ENCODE peak calls at places on chromosomes 2 and 18, in four cellular contexts. D is activated B cell treated with CpG ODN at 0.5 μM for 24 hours, B is mesothelial cell of epicardium, H is dorsolateral prefrontal cortex. T is an unnamed sample.

GRCh38 chr2:451495-451894 is 163.6 kb upstream of the ALKAL2 start:
- DNase-seq in D (no peak), B (no peak), H (no peak), T (no peak)

GRCh38 chr2:70070557-70071268 is 16.6 kb upstream of the PCBP1 start:
- DNase-seq in D (no peak), B (peak), H (peak), T (peak)

GRCh38 chr2:230503798-230504197 is 87.8 kb downstream of the SP100 start:
- DNase-seq in D (no peak), B (no peak), H (no peak), T (no peak)

GRCh38 chr18:28183418-28184078 is 6.6 kb upstream of the CDH2 start:
- DNase-seq in D (no peak), B (no peak), H (no peak), T (no peak)

GRCh38 chr2:96099861-96100798 is 16.2 kb downstream of the ADRA2B start:
- DNase-seq in D (no peak), B (peak), H (peak), T (no peak)

GRCh38 chr18:10210077-10210476 is 244.4 kb upstream of the APCDD1 start:
- DNase-seq in D (no peak), B (no peak), H (no peak), T (no peak)

GRCh38 chr2:53867169-53867568 is 7.4 kb upstream of the GPR75 start:
- DNase-seq in D (no peak), B (no peak), H (no peak), T (no peak)

GRCh38 chr2:133817680-133818566 is 249.7 kb upstream of the NCKAP5 start:
- DNase-seq in D (no peak), B (no peak), H (no peak), T (peak)

GRCh38 chr2:109173311-109174171 is 44.5 kb downstream of the SH3RF3 start:
- DNase-seq in D (no peak), B (no peak), H (no peak), T (no peak)

GRCh38 chr2:1421731-1422130 is 8.5 kb downstream of the TPO start:
- DNase-seq in D (no peak), B (peak), H (no peak), T (no peak)

GRCh38 chr2:228318218-228318617 is 136.7 kb upstream of the SPHKAP start:
- DNase-seq in D (no peak), B (no peak), H (peak), T (peak)

GRCh38 chr2:119223521-119224390 is at the start of gene STEAP3:
- DNase-seq in D (peak), B (peak), H (peak), T (no peak)

GRCh38 chr2:113273031-113273551 is 5.6 kb downstream of the PAX8 start:
- DNase-seq in D (no peak), B (no peak), H (no peak), T (no peak)

GRCh38 chr2:232327089-232328037 is 51.2 kb upstream of the ALPP start:
- DNase-seq in D (peak), B (peak), H (peak), T (no peak)

GRCh38 chr2:176542456-176542855 is 273.2 kb downstream of the MTX2 start:
- DNase-seq in D (no peak), B (no peak), H (no peak), T (no peak)

GRCh38 chr2:232042911-232043564 is 81.5 kb downstream of the DIS3L2 start:
- DNase-seq in D (no peak), B (no peak), H (no peak), T (no peak)

GRCh38 chr18:78719821-78720220 is 259.8 kb upstream of the SALL3 start:
- DNase-seq in D (no peak), B (no peak), H (no peak), T (no peak)

GRCh38 chr2:72988726-72989273 is 71.5 kb downstream of the EMX1 start:
- DNase-seq in D (peak), B (no peak), H (no peak), T (no peak)

GRCh38 chr18:49933530-49933929 is 120.2 kb upstream of the ACAA2 start:
- DNase-seq in D (no peak), B (no peak), H (no peak), T (no peak)

GRCh38 chr2:229096667-229097066 is 174.4 kb downstream of the PID1 start:
- DNase-seq in D (no peak), B (no peak), H (no peak), T (no peak)

GRCh38 chr2:56191617-56192016 is 7.8 kb downstream of the CCDC85A start:
- DNase-seq in D (no peak), B (no peak), H (peak), T (no peak)

GRCh38 chr18:58572680-58573079 is 56.2 kb downstream of the ALPK2 start:
- DNase-seq in D (no peak), B (no peak), H (no peak), T (no peak)

GRCh38 chr2:55550368-55551102 is 31.0 kb downstream of the CFAP36 start:
- DNase-seq in D (no peak), B (no peak), H (no peak), T (peak)

GRCh38 chr2:21041943-21042707 is 1.7 kb downstream of the APOB start:
- DNase-seq in D (no peak), B (no peak), H (no peak), T (no peak)
- TF ChIP-seq CTCF in D (no peak), B (no peak), H (no peak), T (no peak)

DNA sequence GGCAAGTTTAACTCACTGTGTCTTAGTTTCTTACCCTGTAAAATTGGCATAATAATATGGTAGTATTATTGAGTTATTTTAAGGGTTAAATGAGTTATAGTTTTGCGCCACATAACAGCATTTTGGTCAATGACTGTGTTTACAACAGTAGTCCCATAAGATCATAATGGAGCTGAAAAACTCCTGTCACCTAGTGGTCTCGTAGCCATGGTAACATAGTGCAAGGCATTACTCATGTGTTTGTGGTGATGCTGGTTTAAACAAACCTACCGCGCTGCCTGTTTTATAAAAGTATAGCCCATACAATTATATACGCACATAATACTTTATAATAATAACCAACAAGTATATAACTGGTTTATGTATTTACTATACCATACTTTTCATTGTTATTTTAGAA is 15.8 kb downstream of the UNC80 start:
- DNase-seq in D (no peak), B (no peak), H (no peak), T (no peak)
- TF ChIP-seq CTCF in D (no peak), B (no peak), H (no peak), T (no peak)

DNA sequence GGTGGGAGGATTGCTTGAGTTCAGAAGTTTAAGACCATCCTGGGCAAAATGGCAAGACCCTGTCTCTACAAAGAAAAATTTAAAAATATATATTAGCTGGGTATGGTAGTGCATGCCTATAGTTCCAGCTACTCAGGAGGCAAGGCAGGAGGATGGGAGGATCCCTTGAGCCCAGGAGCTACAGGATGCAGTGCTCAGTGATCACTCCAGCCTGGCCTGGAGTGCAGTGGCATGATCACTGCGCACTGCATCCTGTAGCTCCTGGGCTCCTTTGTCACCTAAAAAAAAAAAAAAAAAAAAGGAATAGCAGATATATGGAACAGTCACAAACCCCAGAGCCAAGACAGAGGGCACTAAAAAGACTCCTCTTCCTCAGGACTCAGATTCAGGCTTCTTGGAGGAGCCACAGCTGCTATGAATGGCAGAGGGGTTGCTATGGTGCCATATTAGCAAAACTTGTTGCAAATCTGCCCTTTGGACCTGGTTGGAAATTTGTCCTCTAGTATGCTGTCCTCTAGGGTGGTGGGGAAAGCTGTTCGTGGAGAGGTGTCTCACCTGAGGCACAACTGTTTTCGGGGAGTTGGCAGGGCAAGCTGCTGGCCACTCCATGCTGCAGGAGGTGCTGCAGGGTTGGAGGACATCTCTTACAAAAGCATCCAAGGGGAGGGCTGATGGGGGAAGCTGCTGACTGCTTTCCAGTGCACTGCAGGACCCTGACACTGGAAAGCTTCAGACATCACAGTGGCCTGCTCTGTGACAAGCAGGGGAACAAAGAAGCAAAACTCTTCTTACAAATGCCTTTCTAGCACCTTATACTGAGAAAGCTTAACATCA is 22.7 kb downstream of the CYP20A1 start:
- DNase-seq in D (no peak), B (no peak), H (no peak), T (no peak)
- TF ChIP-seq CTCF in D (no peak), B (no peak), H (no peak), T (no peak)

DNA sequence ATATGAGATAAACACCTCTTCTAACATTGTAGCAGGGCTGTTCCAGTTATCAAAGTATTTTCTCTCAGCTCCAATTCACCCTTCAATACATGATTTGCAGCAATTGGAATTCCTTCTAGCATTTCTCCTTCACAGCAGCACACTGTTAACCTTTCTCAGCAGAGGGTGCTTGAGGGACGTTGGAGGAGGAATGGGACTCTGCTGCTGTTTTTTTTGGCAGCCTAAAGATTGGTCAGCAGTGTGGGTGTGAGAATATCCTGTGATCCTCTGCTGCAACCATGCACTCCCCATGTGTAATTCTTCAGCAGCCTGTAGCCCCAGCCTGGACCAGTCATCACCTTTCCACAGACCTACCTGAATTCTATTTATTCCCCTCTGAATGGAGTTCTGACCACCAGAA is 1708.9 kb upstream of the CELF4 start:
- DNase-seq in D (no peak), B (no peak), H (no peak), T (no peak)
- TF ChIP-seq CTCF in D (no peak), B (no peak), H (no peak), T (no peak)

GRCh38 chr2:77428946-77429345 is 93.2 kb downstream of the LRRTM4 start:
- DNase-seq in D (no peak), B (no peak), H (no peak), T (no peak)

GRCh38 chr2:77434880-77435279 is 87.3 kb downstream of the LRRTM4 start:
- DNase-seq in D (no peak), B (no peak), H (no peak), T (no peak)
- TF ChIP-seq CTCF in D (no peak), B (no peak), H (peak), T (peak)

DNA sequence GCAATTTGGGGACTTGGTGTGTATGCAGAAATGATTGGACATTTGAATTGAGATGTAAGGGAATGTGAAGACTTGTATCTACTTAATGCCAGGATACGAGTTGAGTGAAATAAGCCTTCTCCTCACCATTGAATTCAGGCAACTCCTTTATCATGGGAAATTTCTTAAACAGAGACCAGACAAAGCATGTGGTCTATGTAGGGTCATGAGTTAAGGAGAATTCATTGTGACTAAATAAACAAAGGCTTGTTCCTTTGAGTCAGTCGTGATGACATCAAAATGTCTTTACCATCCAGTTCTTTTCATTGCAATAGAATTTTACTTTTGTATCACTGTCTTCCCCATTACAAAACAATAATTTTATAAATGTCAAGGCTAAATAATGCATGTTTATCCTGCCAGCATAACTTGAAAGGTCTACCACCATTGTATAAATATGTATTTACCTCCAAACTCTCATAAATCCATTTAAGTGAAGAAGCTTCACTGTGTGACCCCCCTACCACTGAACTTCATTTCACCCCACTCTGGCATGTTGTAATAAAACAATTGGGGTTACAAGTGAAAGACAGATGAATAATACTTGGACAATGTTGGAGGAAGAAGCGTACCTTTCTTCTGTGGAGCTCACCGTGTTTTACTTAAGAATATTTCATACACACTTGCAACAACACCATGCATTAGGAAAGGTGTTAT is 149.4 kb downstream of the EPHA4 start:
- DNase-seq in D (no peak), B (no peak), H (no peak), T (no peak)
- TF ChIP-seq CTCF in D (no peak), B (no peak), H (no peak), T (no peak)

GRCh38 chr2:212891580-212891979 is 259.8 kb downstream of the IKZF2 start:
- DNase-seq in D (no peak), B (no peak), H (no peak), T (no peak)

GRCh38 chr2:212897296-212897695 is 254.1 kb downstream of the IKZF2 start:
- DNase-seq in D (no peak), B (no peak), H (no peak), T (no peak)

GRCh38 chr2:212893216-212893615 is 258.2 kb downstream of the IKZF2 start:
- DNase-seq in D (no peak), B (no peak), H (no peak), T (no peak)

GRCh38 chr2:212894026-212894425 is 257.4 kb downstream of the IKZF2 start:
- DNase-seq in D (no peak), B (no peak), H (no peak), T (no peak)

DNA sequence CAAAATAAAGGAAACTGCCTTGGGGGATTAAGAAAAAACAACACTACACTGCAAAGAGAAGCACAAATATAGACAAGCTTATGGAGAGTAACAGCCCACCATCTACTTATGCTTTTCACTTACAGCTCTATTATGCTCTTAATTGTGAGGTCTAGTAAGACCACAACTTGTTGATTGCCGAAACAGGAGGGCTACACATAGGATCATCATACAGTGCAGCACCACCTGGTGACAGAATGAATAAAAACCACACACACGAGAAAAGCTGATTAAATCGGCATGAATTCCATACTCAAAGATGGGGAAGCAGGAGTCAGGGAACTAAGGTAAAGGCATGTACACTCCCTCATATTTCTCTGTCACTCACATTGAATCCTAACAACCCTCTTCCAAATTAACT is 259.2 kb downstream of the IKZF2 start:
- DNase-seq in D (no peak), B (no peak), H (no peak), T (no peak)
- TF ChIP-seq CTCF in D (no peak), B (no peak), H (peak), T (peak)